ENCODE peak calls at places on chromosome 4, in seven cellular contexts. One of them, this sample, is unnamed.
A peak's percentile ranks its signal among the peaks of the same experiment; 100 is the strongest.

GRCh38 chr4:3469386-3470243 is 6.5 kb downstream of the DOK7 start:
- DNase-seq in PC-3: no peak
- DNase-seq in RWPE2: no peak
- DNase-seq in B cell: no peak
- DNase-seq in GM12864: no peak
- DNase-seq in kidney: peak; percentile 35
- DNase-seq in pancreas: peak; percentile 63
- DNase-seq in this sample: peak; percentile 92

GRCh38 chr4:13476915-13477314 is 7.2 kb downstream of the RAB28 start:
- DNase-seq in PC-3: peak; percentile 2
- DNase-seq in RWPE2: no peak
- DNase-seq in B cell: no peak
- DNase-seq in GM12864: no peak
- DNase-seq in kidney: no peak
- DNase-seq in pancreas: no peak
- DNase-seq in this sample: no peak

GRCh38 chr4:72817012-72817411 is 248.0 kb upstream of the ADAMTS3 start:
- DNase-seq in PC-3: peak; percentile 18
- DNase-seq in RWPE2: no peak
- DNase-seq in B cell: no peak
- DNase-seq in GM12864: no peak
- DNase-seq in kidney: no peak
- DNase-seq in pancreas: no peak
- DNase-seq in this sample: no peak

GRCh38 chr4:71445819-71446218 is 107.0 kb downstream of the SLC4A4 start:
- DNase-seq in PC-3: no peak
- DNase-seq in RWPE2: no peak
- DNase-seq in B cell: no peak
- DNase-seq in GM12864: no peak
- DNase-seq in kidney: no peak
- DNase-seq in pancreas: no peak
- DNase-seq in this sample: no peak

GRCh38 chr4:142909908-142910307 is 63.8 kb upstream of the INPP4B start:
- DNase-seq in PC-3: no peak
- DNase-seq in RWPE2: no peak
- DNase-seq in B cell: no peak
- DNase-seq in GM12864: no peak
- DNase-seq in kidney: no peak
- DNase-seq in pancreas: no peak
- DNase-seq in this sample: no peak

GRCh38 chr4:62344474-62344873 is 1144.3 kb downstream of the ADGRL3 start:
- DNase-seq in PC-3: no peak
- DNase-seq in RWPE2: no peak
- DNase-seq in B cell: no peak
- DNase-seq in GM12864: no peak
- DNase-seq in kidney: no peak
- DNase-seq in pancreas: no peak
- DNase-seq in this sample: no peak

GRCh38 chr4:24115101-24115500 is 225.3 kb upstream of the PPARGC1A start:
- DNase-seq in PC-3: no peak
- DNase-seq in RWPE2: no peak
- DNase-seq in B cell: no peak
- DNase-seq in GM12864: no peak
- DNase-seq in kidney: no peak
- DNase-seq in pancreas: no peak
- DNase-seq in this sample: no peak

GRCh38 chr4:181656748-181657147 is 586.5 kb upstream of the TENM3 start:
- DNase-seq in PC-3: no peak
- DNase-seq in RWPE2: no peak
- DNase-seq in B cell: no peak
- DNase-seq in GM12864: no peak
- DNase-seq in kidney: no peak
- DNase-seq in pancreas: no peak
- DNase-seq in this sample: no peak

GRCh38 chr4:26936284-26937065 is 75.8 kb downstream of the STIM2 start:
- DNase-seq in PC-3: no peak
- DNase-seq in RWPE2: no peak
- DNase-seq in B cell: no peak
- DNase-seq in GM12864: no peak
- DNase-seq in kidney: peak; percentile 35
- DNase-seq in pancreas: no peak
- DNase-seq in this sample: no peak

GRCh38 chr4:85747871-85748491 is 273.0 kb downstream of the ARHGAP24 start:
- DNase-seq in PC-3: peak; percentile 75
- DNase-seq in RWPE2: no peak
- DNase-seq in B cell: peak; percentile 79
- DNase-seq in GM12864: peak; percentile 65
- DNase-seq in kidney: no peak
- DNase-seq in pancreas: peak; percentile 26
- DNase-seq in this sample: no peak

GRCh38 chr4:7103599-7104365 is 35.9 kb upstream of the GRPEL1 start:
- DNase-seq in PC-3: no peak
- DNase-seq in RWPE2: no peak
- DNase-seq in B cell: peak; percentile 16
- DNase-seq in GM12864: no peak
- DNase-seq in kidney: peak; percentile 94
- DNase-seq in pancreas: peak; percentile 82
- DNase-seq in this sample: no peak

GRCh38 chr4:189809885-189810284 is 130.8 kb upstream of the FRG1 start:
- DNase-seq in PC-3: no peak
- DNase-seq in RWPE2: no peak
- DNase-seq in B cell: no peak
- DNase-seq in GM12864: no peak
- DNase-seq in kidney: no peak
- DNase-seq in pancreas: no peak
- DNase-seq in this sample: no peak

GRCh38 chr4:102308032-102308799 is 37.1 kb downstream of the SLC39A8 start:
- DNase-seq in PC-3: no peak
- DNase-seq in RWPE2: no peak
- DNase-seq in B cell: no peak
- DNase-seq in GM12864: no peak
- DNase-seq in kidney: no peak
- DNase-seq in pancreas: no peak
- DNase-seq in this sample: no peak

GRCh38 chr4:1480720-1481119 is 74.5 kb upstream of the NKX1-1 start:
- DNase-seq in PC-3: no peak
- DNase-seq in RWPE2: peak; percentile 33
- DNase-seq in B cell: no peak
- DNase-seq in GM12864: no peak
- DNase-seq in kidney: peak; percentile 41
- DNase-seq in pancreas: no peak
- DNase-seq in this sample: no peak

GRCh38 chr4:110781944-110782343 is 159.1 kb upstream of the PITX2 start:
- DNase-seq in PC-3: no peak
- DNase-seq in RWPE2: no peak
- DNase-seq in B cell: no peak
- DNase-seq in GM12864: no peak
- DNase-seq in kidney: no peak
- DNase-seq in pancreas: no peak
- DNase-seq in this sample: no peak

GRCh38 chr4:25552580-25553271 is 102.9 kb upstream of the SLC34A2 start:
- DNase-seq in PC-3: peak; percentile 57
- DNase-seq in RWPE2: no peak
- DNase-seq in B cell: no peak
- DNase-seq in GM12864: no peak
- DNase-seq in kidney: peak; percentile 82
- DNase-seq in pancreas: peak; percentile 75
- DNase-seq in this sample: no peak

GRCh38 chr4:118760493-118760892 is 75.3 kb downstream of the METTL14 start:
- DNase-seq in PC-3: no peak
- DNase-seq in RWPE2: no peak
- DNase-seq in B cell: peak; percentile 54
- DNase-seq in GM12864: peak; percentile 39
- DNase-seq in kidney: no peak
- DNase-seq in pancreas: no peak
- DNase-seq in this sample: no peak

GRCh38 chr4:140085062-140085622 is 68.8 kb downstream of the MAML3 start:
- DNase-seq in PC-3: peak; percentile 80
- DNase-seq in RWPE2: no peak
- DNase-seq in B cell: no peak
- DNase-seq in GM12864: no peak
- DNase-seq in kidney: no peak
- DNase-seq in pancreas: no peak
- DNase-seq in this sample: no peak

GRCh38 chr4:33162122-33162521 is 2442.0 kb downstream of the PCDH7 start:
- DNase-seq in PC-3: no peak
- DNase-seq in RWPE2: no peak
- DNase-seq in B cell: no peak
- DNase-seq in GM12864: no peak
- DNase-seq in kidney: no peak
- DNase-seq in pancreas: no peak
- DNase-seq in this sample: no peak

GRCh38 chr4:164512124-164512523 is 241.8 kb upstream of the SMIM31 start:
- DNase-seq in PC-3: no peak
- DNase-seq in RWPE2: no peak
- DNase-seq in B cell: no peak
- DNase-seq in GM12864: no peak
- DNase-seq in kidney: no peak
- DNase-seq in pancreas: no peak
- DNase-seq in this sample: no peak

DNA sequence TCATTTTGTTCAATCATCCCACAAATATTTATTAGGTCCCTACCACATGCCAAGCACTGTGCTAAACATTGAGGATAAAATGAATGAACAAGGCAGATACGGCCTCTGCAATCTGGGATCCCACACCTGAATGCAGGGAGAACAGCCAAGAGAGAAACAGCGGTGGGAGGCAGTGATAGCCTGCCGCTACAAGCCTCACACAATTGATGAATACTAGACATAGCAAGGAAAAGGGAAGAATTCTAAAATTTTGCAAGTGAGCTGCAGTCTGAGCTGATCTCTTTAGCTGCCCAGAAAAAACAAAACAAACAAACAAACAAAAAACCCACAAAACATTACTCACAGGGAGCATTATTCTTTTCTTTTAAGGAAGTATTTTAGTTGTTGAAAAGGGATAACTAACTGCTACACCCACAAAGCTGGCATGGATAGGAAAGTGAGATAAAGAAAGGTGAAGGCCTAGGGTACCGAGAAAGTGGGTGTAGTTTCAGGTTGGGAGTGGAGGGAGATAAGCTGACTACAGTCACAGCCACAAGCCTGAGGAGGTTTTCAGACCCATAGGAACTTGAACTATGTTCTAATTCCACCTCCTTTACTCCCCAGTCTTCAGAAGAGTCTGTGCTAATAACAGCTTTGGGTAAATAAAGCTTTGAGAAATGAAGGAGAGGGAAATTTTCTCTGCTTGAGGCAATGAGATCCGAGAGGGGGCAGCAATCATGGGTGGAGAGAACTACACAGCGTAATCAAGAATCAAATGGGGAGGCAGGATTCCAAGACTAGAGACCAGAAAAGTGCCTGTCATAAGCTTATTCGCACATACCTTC is 85.4 kb downstream of the SH3RF1 start:
- DNase-seq in PC-3: no peak
- DNase-seq in RWPE2: no peak
- DNase-seq in B cell: no peak
- DNase-seq in GM12864: no peak
- DNase-seq in kidney: no peak
- DNase-seq in pancreas: no peak
- DNase-seq in this sample: no peak
- TF ChIP-seq CTCF in PC-3: no peak
- TF ChIP-seq CTCF in RWPE2: peak; percentile 13
- TF ChIP-seq CTCF in B cell: no peak
- TF ChIP-seq CTCF in GM12864: no peak
- TF ChIP-seq CTCF in kidney: no peak
- TF ChIP-seq CTCF in pancreas: no peak
- TF ChIP-seq CTCF in this sample: peak; percentile 26

GRCh38 chr4:43732829-43733426 is 715.7 kb downstream of the KCTD8 start:
- DNase-seq in PC-3: no peak
- DNase-seq in RWPE2: no peak
- DNase-seq in B cell: no peak
- DNase-seq in GM12864: no peak
- DNase-seq in kidney: no peak
- DNase-seq in pancreas: no peak
- DNase-seq in this sample: no peak
- TF ChIP-seq CTCF in PC-3: no peak
- TF ChIP-seq CTCF in RWPE2: no peak
- TF ChIP-seq CTCF in B cell: no peak
- TF ChIP-seq CTCF in GM12864: no peak
- TF ChIP-seq CTCF in kidney: no peak
- TF ChIP-seq CTCF in pancreas: no peak
- TF ChIP-seq CTCF in this sample: no peak

DNA sequence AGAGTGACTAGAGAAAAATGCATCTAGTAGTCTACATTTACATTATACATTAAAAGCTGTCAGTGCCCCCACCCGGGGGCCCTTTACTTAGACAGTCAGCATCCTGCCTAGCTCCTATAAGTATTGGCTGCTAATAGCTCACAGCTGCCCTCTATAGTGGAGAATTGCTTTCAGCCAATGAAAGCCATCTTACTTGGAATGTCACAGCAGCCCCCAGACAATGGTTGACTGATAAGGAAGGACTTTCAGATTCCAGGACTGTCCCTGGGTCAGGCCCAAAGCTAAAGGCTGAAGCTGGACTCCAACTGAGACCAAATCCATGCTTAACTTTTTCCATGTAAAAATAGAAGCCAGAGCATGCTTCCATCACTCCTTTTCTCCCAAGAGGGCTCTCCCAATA is 196.9 kb downstream of the ANKRD50 start:
- DNase-seq in PC-3: no peak
- DNase-seq in RWPE2: no peak
- DNase-seq in B cell: no peak
- DNase-seq in GM12864: no peak
- DNase-seq in kidney: no peak
- DNase-seq in pancreas: no peak
- DNase-seq in this sample: no peak
- TF ChIP-seq CTCF in PC-3: no peak
- TF ChIP-seq CTCF in RWPE2: no peak
- TF ChIP-seq CTCF in B cell: no peak
- TF ChIP-seq CTCF in GM12864: no peak
- TF ChIP-seq CTCF in kidney: no peak
- TF ChIP-seq CTCF in pancreas: no peak
- TF ChIP-seq CTCF in this sample: peak; percentile 7

GRCh38 chr4:11904117-11904535 is 475.4 kb upstream of the HS3ST1 start:
- DNase-seq in PC-3: no peak
- DNase-seq in RWPE2: no peak
- DNase-seq in B cell: no peak
- DNase-seq in GM12864: no peak
- DNase-seq in kidney: peak; percentile 78
- DNase-seq in pancreas: no peak
- DNase-seq in this sample: no peak

GRCh38 chr4:11898796-11899195 is 470.1 kb upstream of the HS3ST1 start:
- DNase-seq in PC-3: no peak
- DNase-seq in RWPE2: no peak
- DNase-seq in B cell: no peak
- DNase-seq in GM12864: no peak
- DNase-seq in kidney: no peak
- DNase-seq in pancreas: no peak
- DNase-seq in this sample: no peak

GRCh38 chr4:11904991-11905760 is 476.5 kb upstream of the HS3ST1 start:
- DNase-seq in PC-3: no peak
- DNase-seq in RWPE2: no peak
- DNase-seq in B cell: no peak
- DNase-seq in GM12864: no peak
- DNase-seq in kidney: peak; percentile 64
- DNase-seq in pancreas: no peak
- DNase-seq in this sample: no peak

GRCh38 chr4:11894976-11895375 is 466.3 kb upstream of the HS3ST1 start:
- DNase-seq in PC-3: no peak
- DNase-seq in RWPE2: no peak
- DNase-seq in B cell: no peak
- DNase-seq in GM12864: no peak
- DNase-seq in kidney: no peak
- DNase-seq in pancreas: no peak
- DNase-seq in this sample: no peak

GRCh38 chr4:11900277-11900676 is 471.6 kb upstream of the HS3ST1 start:
- DNase-seq in PC-3: no peak
- DNase-seq in RWPE2: no peak
- DNase-seq in B cell: no peak
- DNase-seq in GM12864: no peak
- DNase-seq in kidney: no peak
- DNase-seq in pancreas: no peak
- DNase-seq in this sample: no peak
- TF ChIP-seq CTCF in PC-3: no peak
- TF ChIP-seq CTCF in RWPE2: no peak
- TF ChIP-seq CTCF in B cell: no peak
- TF ChIP-seq CTCF in GM12864: no peak
- TF ChIP-seq CTCF in kidney: no peak
- TF ChIP-seq CTCF in pancreas: no peak
- TF ChIP-seq CTCF in this sample: no peak

This sample was measured in chondrocyte.